ENCODE peak calls at places on chromosome 13, in ten cellular contexts. Y, R, L, M, V, Q, D, G, T and F are unnamed samples.

GRCh38 chr13:46377554-46377953 is 9.5 kb downstream of the RUBCNL start:
- DNase-seq in Y (no peak), R (no peak), L (no peak), M (no peak), V (no peak), Q (no peak), D (peak), G (peak), T (no peak), F (no peak)

GRCh38 chr13:35711909-35712308 is 235.4 kb upstream of the MAB21L1 start:
- DNase-seq in Y (no peak), R (no peak), L (no peak), M (no peak), V (no peak), Q (no peak), D (no peak), G (no peak), T (no peak), F (no peak)

GRCh38 chr13:99688776-99689175 is 187.5 kb downstream of the TM9SF2 start:
- DNase-seq in Y (no peak), R (no peak), L (no peak), M (no peak), V (no peak), Q (no peak), D (no peak), G (peak), T (no peak), F (no peak)

GRCh38 chr13:20964904-20965303 is 62.4 kb upstream of the XPO4 start:
- DNase-seq in Y (no peak), R (no peak), L (no peak), M (no peak), V (no peak), Q (no peak), D (no peak), G (no peak), T (peak), F (no peak)

GRCh38 chr13:41071775-41072174 is 10.5 kb downstream of the WBP4 start:
- DNase-seq in Y (no peak), R (no peak), L (no peak), M (no peak), V (no peak), Q (no peak), D (no peak), G (no peak), T (no peak), F (no peak)

GRCh38 chr13:40664100-40665060 is 2.1 kb downstream of the FOXO1 start:
- DNase-seq in Y (peak), R (no peak), L (peak), M (peak), V (no peak), Q (peak), D (peak), G (peak), T (peak), F (peak)

GRCh38 chr13:43484432-43485225 is 302.1 kb downstream of the ENOX1 start:
- DNase-seq in Y (no peak), R (no peak), L (no peak), M (no peak), V (no peak), Q (no peak), D (no peak), G (peak), T (no peak), F (no peak)

GRCh38 chr13:62168891-62169290 is 753.2 kb upstream of the PCDH20 start:
- DNase-seq in Y (no peak), R (no peak), L (no peak), M (no peak), V (no peak), Q (no peak), D (no peak), G (no peak), T (no peak), F (no peak)

GRCh38 chr13:112837371-112838037 is 131.5 kb upstream of the MCF2L start:
- DNase-seq in Y (no peak), R (no peak), L (no peak), M (no peak), V (no peak), Q (no peak), D (no peak), G (no peak), T (peak), F (no peak)

GRCh38 chr13:30791354-30791921 is 56.1 kb downstream of the ALOX5AP start:
- DNase-seq in Y (no peak), R (no peak), L (no peak), M (no peak), V (no peak), Q (no peak), D (no peak), G (no peak), T (peak), F (no peak)

GRCh38 chr13:30789360-30789862 is 54.1 kb downstream of the ALOX5AP start:
- DNase-seq in Y (no peak), R (no peak), L (no peak), M (no peak), V (no peak), Q (no peak), D (no peak), G (no peak), T (no peak), F (no peak)

GRCh38 chr13:30790592-30790991 is 55.2 kb downstream of the ALOX5AP start:
- DNase-seq in Y (no peak), R (no peak), L (no peak), M (no peak), V (no peak), Q (no peak), D (no peak), G (no peak), T (no peak), F (no peak)

GRCh38 chr13:30796132-30796832 is 60.9 kb downstream of the ALOX5AP start:
- DNase-seq in Y (no peak), R (peak), L (no peak), M (no peak), V (no peak), Q (peak), D (no peak), G (peak), T (peak), F (no peak)

DNA sequence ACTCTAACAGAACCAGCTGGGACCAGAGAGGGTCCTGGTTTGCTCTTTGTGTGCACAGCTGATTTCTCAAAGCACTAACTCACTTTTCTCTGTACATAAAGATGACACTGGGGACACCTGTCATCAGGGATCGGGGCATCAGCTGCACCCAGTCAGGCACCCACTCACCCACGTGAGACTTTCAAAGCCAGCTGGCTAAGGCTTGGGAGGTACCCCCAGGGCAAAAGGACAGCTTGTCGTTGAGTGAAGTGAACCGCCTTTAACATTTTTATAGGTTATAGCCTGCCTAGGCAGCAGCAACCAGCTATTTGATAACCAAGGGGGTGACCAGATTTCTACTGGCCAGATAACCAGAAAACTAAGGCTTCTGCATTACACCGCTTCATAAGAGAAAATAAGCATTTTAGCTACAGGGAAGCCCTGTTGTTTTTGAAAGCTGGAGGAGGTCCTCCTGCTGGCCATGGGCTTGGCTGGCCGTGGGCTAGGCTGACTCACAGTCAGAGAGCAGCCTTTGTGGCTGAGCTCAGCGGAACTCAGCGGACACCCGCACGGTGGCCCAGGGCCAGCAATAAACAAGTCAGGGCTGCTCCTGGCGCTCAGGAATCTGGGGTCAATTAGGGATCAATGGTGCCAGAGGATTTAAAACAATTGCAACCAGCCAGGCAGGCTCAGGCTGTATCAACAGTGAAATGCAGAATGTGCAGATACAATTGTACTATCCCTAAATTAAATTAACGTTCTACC is 57.1 kb downstream of the ALOX5AP start:
- DNase-seq in Y (peak), R (peak), L (peak), M (peak), V (peak), Q (peak), D (peak), G (no peak), T (peak), F (no peak)
- TF ChIP-seq CTCF in Y (no peak), R (peak), L (no peak), M (no peak), V (peak), Q (no peak), D (no peak), G (no peak), T (peak), F (no peak)

DNA sequence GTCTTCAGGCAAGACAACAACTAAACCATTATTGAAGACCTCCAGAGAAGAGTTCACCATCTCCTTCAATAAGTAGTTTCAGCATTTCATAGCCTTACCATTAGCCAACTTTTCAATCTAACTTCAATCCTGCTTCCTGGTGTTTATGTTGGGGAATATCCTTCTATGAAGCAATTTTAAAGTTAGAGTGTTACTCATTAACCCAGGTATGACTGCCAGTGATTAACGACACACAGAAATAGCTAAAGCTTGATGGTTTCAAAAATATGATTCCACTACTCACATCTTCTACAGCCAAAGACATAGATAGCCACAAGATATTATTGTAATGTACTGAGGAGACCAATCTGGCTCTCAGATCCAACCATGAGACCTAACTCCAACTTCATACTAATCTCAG is 403.2 kb downstream of the EFNB2 start:
- DNase-seq in Y (no peak), R (no peak), L (no peak), M (no peak), V (no peak), Q (no peak), D (no peak), G (no peak), T (no peak), F (no peak)
- TF ChIP-seq CTCF in Y (no peak), R (no peak), L (no peak), M (no peak), V (no peak), Q (no peak), D (no peak), G (no peak), T (no peak), F (no peak)

GRCh38 chr13:83150616-83151307 is 731.5 kb downstream of the SLITRK1 start:
- DNase-seq in Y (no peak), R (no peak), L (no peak), M (no peak), V (no peak), Q (no peak), D (no peak), G (no peak), T (peak), F (no peak)
- TF ChIP-seq CTCF in Y (no peak), R (peak), L (no peak), M (no peak), V (no peak), Q (no peak), D (no peak), G (no peak), T (no peak), F (no peak)

DNA sequence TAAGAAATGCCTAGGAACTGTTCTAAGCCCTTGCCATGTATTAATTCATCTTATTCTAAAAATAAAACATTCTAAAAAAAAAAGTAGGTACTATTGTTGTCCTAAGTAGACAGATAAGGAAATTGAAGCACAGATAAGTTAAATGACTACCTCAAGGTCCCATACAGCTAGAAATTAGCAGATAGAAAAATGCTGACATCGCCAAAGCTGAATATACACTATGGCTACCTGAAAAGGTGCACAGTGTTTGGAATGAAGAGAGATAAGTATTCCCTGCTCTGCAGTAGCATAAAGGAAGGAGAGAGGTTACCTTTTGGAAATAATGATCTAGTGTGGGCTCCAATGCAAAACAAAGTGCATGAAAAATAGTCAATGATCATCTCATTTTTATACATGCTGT is 65.3 kb downstream of the DCT start:
- DNase-seq in Y (no peak), R (no peak), L (no peak), M (no peak), V (no peak), Q (no peak), D (no peak), G (no peak), T (no peak), F (no peak)
- TF ChIP-seq CTCF in Y (no peak), R (no peak), L (no peak), M (no peak), V (no peak), Q (no peak), D (no peak), G (no peak), T (no peak), F (no peak)

GRCh38 chr13:86567119-86567518 is 767.9 kb upstream of the SLITRK6 start:
- DNase-seq in Y (no peak), R (no peak), L (peak), M (no peak), V (no peak), Q (no peak), D (no peak), G (no peak), T (no peak), F (no peak)
- TF ChIP-seq CTCF in Y (peak), R (no peak), L (peak), M (no peak), V (no peak), Q (no peak), D (no peak), G (no peak), T (no peak), F (no peak)